ENCODE peak calls at places on chromosomes 11 and 22, in six cellular contexts. K is fibroblast of the aortic adventitia, B is lower leg skin, Q is neural crest cell, C is uterus, E is endothelial cell. D is an unnamed sample.

GRCh38 chr11:92685049-92685448 is 284.4 kb upstream of the MTNR1B start:
- DNase-seq in K (no peak), C (no peak), Q (no peak), B (no peak), E (no peak), D (no peak)

GRCh38 chr11:128908391-128909246 is 17.5 kb downstream of the KCNJ5 start:
- DNase-seq in E (no peak), C (peak), B (peak), Q (no peak), K (peak), D (no peak)

GRCh38 chr22:49882519-49883293 is 29.1 kb downstream of the ZBED4 start:
- DNase-seq in K (no peak), E (no peak), B (no peak), Q (no peak), C (no peak), D (no peak)

GRCh38 chr11:62501432-62501891 is 45.1 kb downstream of the AHNAK start:
- DNase-seq in B (peak), K (no peak), C (no peak), E (no peak), Q (no peak), D (peak)

GRCh38 chr11:46006418-46007070 is 84.1 kb downstream of the LARGE2 start:
- DNase-seq in E (peak), C (no peak), K (peak), B (peak), Q (peak), D (peak)

GRCh38 chr11:113521737-113522517 is 46.7 kb upstream of the DRD2 start:
- DNase-seq in K (no peak), E (no peak), C (no peak), Q (no peak), B (no peak), D (no peak)

GRCh38 chr22:35552186-35552842 is 11.7 kb downstream of the RASD2 start:
- DNase-seq in E (peak), K (no peak), C (no peak), B (no peak), Q (peak), D (peak)

GRCh38 chr22:33401291-33401690 is 343.1 kb upstream of the SYN3 start:
- DNase-seq in E (no peak), Q (no peak), B (no peak), K (peak), C (no peak), D (no peak)

GRCh38 chr11:69055598-69056516 is 7.1 kb downstream of the TPCN2 start:
- DNase-seq in E (no peak), C (no peak), B (peak), K (no peak), Q (no peak), D (no peak)

GRCh38 chr22:24465566-24465965 is 29.6 kb upstream of the UPB1 start:
- DNase-seq in K (peak), C (no peak), Q (no peak), B (no peak), E (no peak), D (no peak)

GRCh38 chr11:2325719-2326118 is 23.9 kb downstream of the TSPAN32 start:
- DNase-seq in Q (no peak), B (no peak), C (no peak), K (peak), E (no peak), D (no peak)

DNA sequence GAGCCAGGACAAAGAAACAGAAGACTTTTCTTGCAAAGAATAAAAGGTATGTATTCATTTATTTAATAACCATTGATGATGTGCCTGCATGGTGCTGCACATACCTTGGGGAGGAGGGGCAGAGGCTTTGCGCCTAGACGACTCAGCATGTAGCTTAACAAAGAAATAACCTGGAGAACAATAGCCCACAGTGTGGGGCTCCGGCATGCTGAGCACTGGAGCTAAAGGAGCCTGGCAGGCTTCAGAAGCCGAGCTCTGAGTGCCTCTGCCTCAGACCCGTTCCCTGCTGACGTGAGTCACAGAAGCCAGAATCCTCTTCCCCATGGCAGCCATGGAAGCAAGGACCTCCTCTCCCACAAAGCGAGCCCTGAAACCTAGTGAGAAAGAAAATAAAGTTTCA is 319.5 kb upstream of the B3GAT1 start:
- DNase-seq in K (no peak), E (no peak), C (no peak), Q (no peak), B (no peak), D (no peak)
- TF ChIP-seq CTCF in K (no peak), E (no peak), C (no peak), Q (no peak), B (no peak), D (no peak)

DNA sequence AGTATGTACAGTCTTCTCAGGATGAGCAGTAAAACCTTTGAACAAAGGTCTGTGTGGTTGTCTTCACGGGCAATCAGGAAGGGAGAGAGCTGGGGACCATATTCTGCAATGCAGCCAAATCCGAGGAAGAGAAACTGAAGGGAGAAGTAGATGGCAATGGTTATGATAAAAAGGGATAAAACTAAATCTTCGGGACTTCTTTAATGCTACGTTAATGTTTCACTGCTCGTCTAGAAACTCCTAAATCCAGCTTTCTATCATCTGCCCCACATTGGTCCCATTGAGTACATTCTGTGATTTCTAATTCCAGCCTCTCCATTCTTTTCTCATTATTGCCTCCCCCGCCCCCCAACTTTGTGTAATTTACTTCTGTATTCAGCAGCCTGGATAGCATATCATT is 1.7 kb downstream of the TIMM10B start:
- DNase-seq in E (no peak), K (no peak), C (no peak), B (no peak), Q (no peak), D (no peak)
- TF ChIP-seq CTCF in E (no peak), K (no peak), C (no peak), B (no peak), Q (no peak), D (no peak)

GRCh38 chr11:993632-994167 is 42.8 kb downstream of the MUC6 start:
- DNase-seq in Q (no peak), E (no peak), K (no peak), C (no peak), B (no peak), D (no peak)
- TF ChIP-seq CTCF in Q (no peak), E (no peak), K (no peak), C (no peak), B (no peak), D (no peak)

GRCh38 chr11:74935285-74935684 is 13.6 kb downstream of the XRRA1 start:
- DNase-seq in B (no peak), K (no peak), C (no peak), E (no peak), Q (no peak), D (no peak)

GRCh38 chr11:74933765-74934164 is 15.1 kb downstream of the XRRA1 start:
- DNase-seq in Q (no peak), E (no peak), C (no peak), K (no peak), B (no peak), D (no peak)

GRCh38 chr11:74937696-74938475 is 11.0 kb downstream of the XRRA1 start:
- DNase-seq in B (no peak), Q (no peak), E (no peak), K (peak), C (no peak), D (no peak)

GRCh38 chr11:74936976-74937375 is 11.9 kb downstream of the XRRA1 start:
- DNase-seq in B (no peak), Q (no peak), E (no peak), C (no peak), K (no peak), D (no peak)

GRCh38 chr11:74936087-74936486 is 12.8 kb downstream of the XRRA1 start:
- DNase-seq in Q (no peak), E (no peak), K (no peak), C (no peak), B (no peak), D (no peak)
- TF ChIP-seq CTCF in Q (no peak), E (no peak), K (no peak), C (no peak), B (no peak), D (no peak)

GRCh38 chr11:8309862-8310261 is 46.2 kb upstream of the LMO1 start:
- DNase-seq in E (no peak), Q (no peak), C (no peak), K (no peak), B (no peak), D (no peak)
- TF ChIP-seq CTCF in E (no peak), Q (no peak), C (no peak), K (no peak), B (no peak), D (peak)

GRCh38 chr11:27076121-27076589 is 35.5 kb downstream of the BBOX1 start:
- DNase-seq in B (no peak), Q (no peak), C (no peak), E (no peak), K (no peak), D (no peak)
- TF ChIP-seq CTCF in B (no peak), Q (no peak), C (no peak), E (no peak), K (no peak), D (no peak)

DNA sequence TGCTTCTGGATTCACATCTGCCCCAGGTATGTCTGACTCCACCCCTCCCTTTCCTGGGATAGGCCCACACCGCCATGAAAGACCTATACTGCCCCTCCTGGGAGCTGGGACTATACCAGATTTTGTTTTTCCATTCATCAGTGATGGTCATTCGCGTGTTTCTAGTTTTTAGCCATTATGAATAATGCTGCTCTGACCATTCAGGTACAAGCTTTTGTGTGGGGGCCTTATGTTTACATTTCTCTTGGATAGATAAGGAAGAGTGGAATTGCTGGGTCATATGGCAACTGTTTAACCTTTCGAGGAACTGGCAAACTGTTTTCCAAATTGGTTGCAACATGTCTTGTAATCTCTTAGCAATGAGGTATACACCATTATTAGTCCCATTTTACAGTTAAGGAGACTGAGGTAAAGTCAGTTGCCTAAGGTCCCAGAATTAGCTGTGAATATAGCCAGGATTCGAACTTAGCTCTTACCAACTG is 1.2 kb upstream of the TBC1D10A start:
- DNase-seq in Q (no peak), C (no peak), K (no peak), E (no peak), B (no peak), D (no peak)
- TF ChIP-seq CTCF in Q (peak), C (no peak), K (no peak), E (no peak), B (no peak), D (no peak)